ENCODE peak calls at places on chromosomes 2 and 18, in six cellular contexts. I is epithelial cell of proximal tubule, Z is cardiac fibroblast, R is PC-9, Y is ovary, Q is epithelial cell of esophagus. L is an unnamed sample.

GRCh38 chr2:200471324-200471848 is 38.5 kb downstream of the KCTD18 start:
- DNase-seq in I (no peak), Z (peak; percentile 38), R (no peak), Y (no peak), Q (peak; percentile 42), L (no peak)

GRCh38 chr2:240023792-240024191 is 1.4 kb downstream of the NDUFA10 start:
- DNase-seq in I (no peak), Z (no peak), R (no peak), Y (no peak), Q (no peak), L (no peak)

GRCh38 chr2:223649941-223650530 is 47.9 kb upstream of the SCG2 start:
- DNase-seq in I (no peak), Z (no peak), R (no peak), Y (no peak), Q (no peak), L (peak; percentile 86)

GRCh38 chr2:148969585-148970180 is 68.8 kb upstream of the LYPD6B start:
- DNase-seq in I (no peak), Z (no peak), R (no peak), Y (no peak), Q (no peak), L (no peak)

GRCh38 chr18:4677006-4677405 is 221.9 kb upstream of the DLGAP1 start:
- DNase-seq in I (no peak), Z (no peak), R (no peak), Y (no peak), Q (no peak), L (no peak)

GRCh38 chr2:235674116-235674515 is 180.3 kb downstream of the AGAP1 start:
- DNase-seq in I (no peak), Z (no peak), R (no peak), Y (no peak), Q (peak; percentile 27), L (no peak)

GRCh38 chr2:168801961-168802824 is at the start of gene NOSTRIN:
- DNase-seq in I (no peak), Z (peak; percentile 81), R (peak; percentile 10), Y (peak; percentile 35), Q (peak; percentile 23), L (no peak)

GRCh38 chr18:22466608-22467390 is 49.1 kb upstream of the CTAGE1 start:
- DNase-seq in I (peak; percentile 30), Z (peak; percentile 73), R (peak; percentile 57), Y (no peak), Q (peak; percentile 94), L (no peak)

GRCh38 chr18:70431203-70431624 is 142.4 kb downstream of the SOCS6 start:
- DNase-seq in I (peak; percentile 60), Z (peak; percentile 47), R (no peak), Y (no peak), Q (peak; percentile 81), L (no peak)

GRCh38 chr2:70480468-70480867 is 73.2 kb downstream of the TGFA start:
- DNase-seq in I (no peak), Z (no peak), R (no peak), Y (no peak), Q (no peak), L (no peak)

GRCh38 chr2:217839073-217839749 is 163.6 kb downstream of the TNS1 start:
- DNase-seq in I (no peak), Z (no peak), R (no peak), Y (no peak), Q (no peak), L (no peak)

GRCh38 chr2:161710131-161710915 is 86.1 kb downstream of the SLC4A10 start:
- DNase-seq in I (no peak), Z (peak; percentile 1), R (no peak), Y (no peak), Q (peak; percentile 3), L (no peak)

GRCh38 chr2:86052676-86053075 is 53.0 kb downstream of the POLR1A start:
- DNase-seq in I (no peak), Z (no peak), R (no peak), Y (peak; percentile 27), Q (no peak), L (no peak)

GRCh38 chr2:145652992-145653545 is 1133.2 kb upstream of the ZEB2 start:
- DNase-seq in I (peak; percentile 49), Z (peak; percentile 73), R (no peak), Y (no peak), Q (peak; percentile 97), L (no peak)

GRCh38 chr2:241885701-241886643 is 16.4 kb downstream of the RTP5 start:
- DNase-seq in I (no peak), Z (no peak), R (no peak), Y (no peak), Q (no peak), L (peak; percentile 82)

GRCh38 chr18:54726143-54726542 is 102.1 kb upstream of the RAB27B start:
- DNase-seq in I (no peak), Z (no peak), R (no peak), Y (no peak), Q (no peak), L (no peak)

GRCh38 chr2:191049728-191050639 is 36.0 kb upstream of the STAT1 start:
- DNase-seq in I (peak; percentile 93), Z (peak; percentile 73), R (no peak), Y (no peak), Q (no peak), L (no peak)

GRCh38 chr18:22800551-22800951 is 132.6 kb upstream of the RBBP8 start:
- DNase-seq in I (no peak), Z (peak; percentile 55), R (no peak), Y (no peak), Q (no peak), L (no peak)

DNA sequence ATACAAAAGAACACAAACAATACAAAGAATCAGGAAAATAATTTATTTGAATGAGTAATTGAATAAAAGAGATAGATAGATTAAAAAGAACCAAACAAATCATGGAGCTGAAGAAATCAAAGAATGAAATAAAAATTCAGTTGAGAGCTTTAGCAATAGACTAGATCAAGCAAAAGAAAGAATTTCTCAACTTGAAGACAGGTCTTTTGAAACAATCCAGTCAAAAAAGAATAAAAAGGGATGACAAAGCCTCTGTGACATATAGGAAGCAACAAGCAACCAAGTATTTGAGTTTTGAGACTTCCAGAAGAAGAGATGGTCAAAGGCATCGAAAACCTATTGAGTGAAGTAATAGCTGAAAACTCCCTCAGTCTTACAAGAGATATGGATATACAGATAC is 108.8 kb downstream of the FAM117B start:
- DNase-seq in I (no peak), Z (no peak), R (no peak), Y (no peak), Q (no peak), L (no peak)
- H3K4me3 ChIP-seq in I (no peak overlapping the region), Z (no peak overlapping the region), R (no peak overlapping the region), Y (no peak overlapping the region), Q (no peak overlapping the region), L (no peak overlapping the region)

GRCh38 chr18:63314062-63314790 is 5.3 kb downstream of the BCL2 start:
- DNase-seq in I (no peak), Z (no peak), R (no peak), Y (no peak), Q (no peak), L (no peak)
- H3K4me3 ChIP-seq in I (no peak overlapping the region), Z (no peak overlapping the region), R (no peak overlapping the region), Y (no peak overlapping the region), Q (no peak overlapping the region), L (no peak overlapping the region)

GRCh38 chr2:45253151-45253550 is 243.9 kb upstream of the SIX2 start:
- DNase-seq in I (no peak), Z (no peak), R (no peak), Y (no peak), Q (no peak), L (no peak)

GRCh38 chr2:45256867-45257641 is 247.8 kb upstream of the SIX2 start:
- DNase-seq in I (no peak), Z (no peak), R (no peak), Y (no peak), Q (no peak), L (no peak)

GRCh38 chr2:45256173-45256866 is 247.1 kb upstream of the SIX2 start:
- DNase-seq in I (no peak), Z (peak; percentile 36), R (no peak), Y (no peak), Q (no peak), L (no peak)

GRCh38 chr2:45257820-45258219 is 248.6 kb upstream of the SIX2 start:
- DNase-seq in I (no peak), Z (no peak), R (no peak), Y (no peak), Q (no peak), L (no peak)

DNA sequence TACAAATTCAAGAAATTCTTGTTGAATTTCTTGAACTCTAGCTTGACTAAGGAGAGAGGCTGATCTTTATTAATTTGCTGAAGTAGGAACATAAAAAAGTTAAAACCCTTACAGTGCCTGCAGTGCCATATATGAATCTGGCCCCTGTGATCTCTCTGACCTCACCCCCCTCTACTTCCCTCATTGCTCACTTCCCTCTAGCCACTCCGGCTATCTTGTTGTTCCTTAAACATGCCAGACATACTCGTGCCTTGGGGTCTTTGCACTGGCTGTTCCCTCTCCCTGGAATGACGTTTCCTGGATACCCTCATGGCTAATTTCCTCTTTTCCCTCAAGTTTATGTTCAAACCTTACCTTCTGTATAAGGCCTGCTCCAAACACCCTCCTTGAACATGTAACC is 246.3 kb upstream of the SIX2 start:
- DNase-seq in I (no peak), Z (no peak), R (no peak), Y (no peak), Q (no peak), L (no peak)
- H3K4me3 ChIP-seq in I (no peak overlapping the region), Z (no peak overlapping the region), R (no peak overlapping the region), Y (no peak overlapping the region), Q (no peak overlapping the region), L (no peak overlapping the region)

GRCh38 chr2:229713371-229714079 is 830 bp downstream of the DNER start:
- DNase-seq in I (no peak), Z (no peak), R (no peak), Y (no peak), Q (peak; percentile 16), L (no peak)
- H3K4me3 ChIP-seq in I (peak overlapping the region; percentile 31), Z (peak overlapping the region; percentile 22), R (peak overlapping the region; percentile 66), Y (no peak overlapping the region), Q (peak overlapping the region; percentile 5), L (no peak overlapping the region)

GRCh38 chr18:62795813-62796212 is 80.5 kb downstream of the PHLPP1 start:
- DNase-seq in I (no peak), Z (no peak), R (no peak), Y (no peak), Q (no peak), L (no peak)
- H3K4me3 ChIP-seq in I (no peak overlapping the region), Z (no peak overlapping the region), R (no peak overlapping the region), Y (no peak overlapping the region), Q (no peak overlapping the region), L (no peak overlapping the region)

GRCh38 chr2:46976556-46976955 is 61.0 kb upstream of the MCFD2 start:
- DNase-seq in I (no peak), Z (no peak), R (no peak), Y (no peak), Q (no peak), L (no peak)

GRCh38 chr2:46977899-46978298 is 62.3 kb upstream of the MCFD2 start:
- DNase-seq in I (no peak), Z (no peak), R (no peak), Y (no peak), Q (no peak), L (no peak)

GRCh38 chr2:46979611-46980010 is 64.0 kb upstream of the MCFD2 start:
- DNase-seq in I (no peak), Z (no peak), R (no peak), Y (no peak), Q (no peak), L (no peak)

GRCh38 chr2:46977266-46977665 is 61.7 kb upstream of the MCFD2 start:
- DNase-seq in I (no peak), Z (no peak), R (no peak), Y (no peak), Q (no peak), L (no peak)

GRCh38 chr2:46978696-46979095 is 63.1 kb upstream of the MCFD2 start:
- DNase-seq in I (no peak), Z (no peak), R (no peak), Y (no peak), Q (no peak), L (no peak)
- H3K4me3 ChIP-seq in I (no peak overlapping the region), Z (no peak overlapping the region), R (no peak overlapping the region), Y (no peak overlapping the region), Q (no peak overlapping the region), L (no peak overlapping the region)

GRCh38 chr2:102251042-102251848 is 60.1 kb upstream of the IL1RL1 start:
- DNase-seq in I (no peak), Z (peak; percentile 53), R (peak; percentile 69), Y (peak; percentile 57), Q (peak; percentile 62), L (no peak)
- H3K4me3 ChIP-seq in I (peak overlapping the region; percentile 60), Z (peak overlapping the region; percentile 35), R (peak overlapping the region; percentile 6), Y (peak overlapping the region; percentile 27), Q (peak overlapping the region; percentile 46), L (no peak overlapping the region)